ENCODE peak calls at places on chromosomes 3 and 15, in six cellular contexts. A, M, G, P, N and Z are unnamed samples.
A peak's percentile ranks its signal among the peaks of the same experiment; 100 is the strongest.

GRCh38 chr3:117871934-117872333 is 1162.4 kb downstream of the TUSC7 start:
- DNase-seq in G (no peak), N (no peak), A (no peak), P (no peak), M (no peak), Z (no peak)

GRCh38 chr3:150324825-150325224 is 83.3 kb upstream of the TSC22D2 start:
- DNase-seq in G (no peak), N (no peak), M (no peak), P (no peak), A (no peak), Z (no peak)

GRCh38 chr3:13088020-13089006 is 15.1 kb upstream of the IQSEC1 start:
- DNase-seq in M (no peak), N (peak; percentile 68), A (no peak), P (no peak), G (no peak), Z (no peak)

GRCh38 chr3:156373095-156373494 is 181.8 kb downstream of the SSR3 start:
- DNase-seq in A (no peak), N (no peak), M (no peak), P (no peak), G (no peak), Z (no peak)

GRCh38 chr3:106206165-106206564 is 337.4 kb upstream of the CBLB start:
- DNase-seq in G (no peak), A (no peak), P (no peak), M (no peak), N (peak; percentile 11), Z (no peak)

GRCh38 chr3:151171145-151171544 is 31.9 kb downstream of the GPR171 start:
- DNase-seq in N (peak; percentile 26), G (no peak), P (no peak), M (no peak), A (no peak), Z (no peak)

GRCh38 chr3:64716110-64716509 is 28.3 kb upstream of the ADAMTS9 start:
- DNase-seq in M (no peak), N (no peak), A (no peak), P (no peak), G (no peak), Z (no peak)

GRCh38 chr15:89907289-89907688 is 5.5 kb downstream of the ARPIN start:
- DNase-seq in N (no peak), P (no peak), G (no peak), M (no peak), A (no peak), Z (no peak)

GRCh38 chr3:9934235-9934621 is 594 bp downstream of the CRELD1 start:
- DNase-seq in N (no peak), M (no peak), G (no peak), P (no peak), A (no peak), Z (no peak)

GRCh38 chr15:101003076-101003475 is 83.9 kb downstream of the LRRK1 start:
- DNase-seq in M (no peak), P (no peak), A (peak; percentile 16), N (no peak), G (no peak), Z (no peak)

GRCh38 chr15:31222769-31223345 is 103.8 kb upstream of the KLF13 start:
- DNase-seq in P (peak; percentile 27), M (no peak), A (no peak), G (no peak), N (no peak), Z (no peak)

GRCh38 chr3:85495602-85496001 is 536.8 kb downstream of the CADM2 start:
- DNase-seq in N (no peak), P (no peak), A (no peak), M (no peak), G (no peak), Z (no peak)

GRCh38 chr3:133448478-133449122 is 48.7 kb downstream of the BFSP2 start:
- DNase-seq in P (no peak), M (no peak), A (no peak), N (no peak), G (no peak), Z (no peak)

GRCh38 chr3:85167576-85167975 is 208.8 kb downstream of the CADM2 start:
- DNase-seq in G (no peak), P (no peak), A (no peak), N (no peak), M (no peak), Z (no peak)

GRCh38 chr3:63278171-63278999 is at the start of gene SYNPR:
- DNase-seq in M (no peak), G (no peak), P (peak; percentile 39), N (no peak), A (no peak), Z (no peak)

GRCh38 chr3:106281231-106281630 is 412.4 kb upstream of the CBLB start:
- DNase-seq in A (no peak), M (peak; percentile 47), N (peak; percentile 9), G (no peak), P (no peak), Z (no peak)

GRCh38 chr3:184582583-184582982 is 21.0 kb downstream of the EPHB3 start:
- DNase-seq in G (no peak), P (peak; percentile 79), N (no peak), M (no peak), A (peak; percentile 77), Z (peak; percentile 35)

GRCh38 chr3:152737021-152737908 is 97.7 kb upstream of the P2RY1 start:
- DNase-seq in G (no peak), M (peak; percentile 3), P (peak; percentile 27), N (peak; percentile 34), A (no peak), Z (no peak)

GRCh38 chr15:62241135-62241770 is 76.2 kb upstream of the C2CD4B start:
- DNase-seq in G (no peak), P (no peak), M (no peak), A (no peak), N (peak; percentile 50), Z (no peak)

GRCh38 chr3:141875893-141876380 is 506 bp upstream of the ATP1B3 start:
- DNase-seq in A (peak; percentile 82), G (peak; percentile 57), N (peak; percentile 77), M (no peak), P (peak; percentile 85), Z (peak; percentile 68)

GRCh38 chr15:67884514-67885225 is 44.8 kb upstream of the RNU6-1 start:
- DNase-seq in M (no peak), A (peak; percentile 81), N (peak; percentile 85), P (peak; percentile 93), G (peak; percentile 30), Z (peak; percentile 30)

GRCh38 chr15:67050522-67051087 is 14.8 kb upstream of the SMAD3 start:
- DNase-seq in N (no peak), M (no peak), A (no peak), P (no peak), G (no peak), Z (no peak)

GRCh38 chr3:66527253-66527652 is 26.4 kb upstream of the LRIG1 start:
- DNase-seq in M (no peak), A (no peak), P (no peak), G (no peak), N (no peak), Z (no peak)

GRCh38 chr15:38876621-38877020 is 312.0 kb upstream of the RASGRP1 start:
- DNase-seq in G (no peak), N (no peak), P (no peak), A (no peak), M (no peak), Z (no peak)

GRCh38 chr3:103385991-103386390 is 951.2 kb downstream of the ZPLD1 start:
- DNase-seq in M (no peak), A (no peak), P (no peak), N (no peak), G (no peak), Z (no peak)

GRCh38 chr3:99962703-99963102 is 145.0 kb downstream of the CMSS1 start:
- DNase-seq in N (no peak), A (no peak), G (no peak), M (peak; percentile 68), P (no peak), Z (no peak)

GRCh38 chr15:79307251-79307650 is 3.7 kb upstream of the TMED3 start:
- DNase-seq in M (no peak), N (no peak), P (no peak), A (no peak), G (no peak), Z (no peak)
- H3K27ac ChIP-seq in M (no peak overlapping the region), N (no peak overlapping the region), P (no peak overlapping the region), A (no peak overlapping the region), G (no peak overlapping the region), Z (no peak overlapping the region)

DNA sequence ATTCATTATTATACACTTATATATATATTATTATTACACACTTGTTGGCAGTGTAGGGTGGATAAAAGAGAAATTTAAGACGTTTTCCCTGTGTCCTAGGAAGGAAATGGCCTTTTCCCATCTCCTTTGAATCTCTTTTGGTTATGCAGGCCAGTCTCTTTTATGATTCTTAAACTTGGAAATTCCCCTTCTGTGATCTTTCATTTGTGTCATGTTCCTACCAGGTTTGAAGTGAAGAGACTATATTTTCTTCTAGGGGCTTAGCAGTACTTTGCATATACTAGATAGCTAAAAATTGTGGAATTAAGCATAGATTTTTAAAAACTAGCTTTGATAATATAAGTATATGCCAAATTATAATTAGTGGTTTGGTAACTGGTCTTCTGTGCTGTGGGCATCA is 58.5 kb downstream of the BBX start:
- DNase-seq in P (no peak), A (no peak), G (no peak), M (no peak), N (no peak), Z (no peak)
- H3K27ac ChIP-seq in P (no peak overlapping the region), A (no peak overlapping the region), G (no peak overlapping the region), M (no peak overlapping the region), N (no peak overlapping the region), Z (no peak overlapping the region)

DNA sequence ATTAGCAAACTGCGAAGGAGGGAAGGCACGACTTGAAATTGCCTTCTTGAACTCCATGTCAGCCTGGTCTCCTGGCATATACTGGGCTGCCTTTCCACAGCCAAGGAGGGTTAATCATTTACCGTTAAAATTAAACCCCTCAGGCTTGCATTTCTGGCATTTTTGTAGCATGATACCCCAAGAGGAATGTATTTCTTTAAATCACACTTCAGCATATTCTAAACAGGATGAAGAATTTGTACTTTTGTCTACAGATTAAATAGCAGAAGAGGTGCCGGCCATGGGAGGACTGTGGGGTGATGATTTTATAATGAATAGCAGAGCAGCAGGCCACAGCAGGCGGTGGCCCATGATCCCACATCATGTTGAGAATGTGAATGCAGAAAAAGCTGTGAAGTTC is 90.1 kb downstream of the ARNT2 start:
- DNase-seq in P (no peak), N (no peak), G (no peak), A (no peak), M (no peak), Z (no peak)
- H3K27ac ChIP-seq in P (no peak overlapping the region), N (peak overlapping the region; percentile 31), G (no peak overlapping the region), A (no peak overlapping the region), M (peak overlapping the region; percentile 96), Z (peak overlapping the region; percentile 28)

GRCh38 chr3:16456784-16457415 is 56.6 kb downstream of the RFTN1 start:
- DNase-seq in G (no peak), P (no peak), N (peak; percentile 40), A (no peak), M (peak; percentile 71), Z (no peak)
- H3K27ac ChIP-seq in G (peak overlapping the region; percentile 21), P (no peak overlapping the region), N (no peak overlapping the region), A (no peak overlapping the region), M (peak overlapping the region; percentile 66), Z (no peak overlapping the region)

DNA sequence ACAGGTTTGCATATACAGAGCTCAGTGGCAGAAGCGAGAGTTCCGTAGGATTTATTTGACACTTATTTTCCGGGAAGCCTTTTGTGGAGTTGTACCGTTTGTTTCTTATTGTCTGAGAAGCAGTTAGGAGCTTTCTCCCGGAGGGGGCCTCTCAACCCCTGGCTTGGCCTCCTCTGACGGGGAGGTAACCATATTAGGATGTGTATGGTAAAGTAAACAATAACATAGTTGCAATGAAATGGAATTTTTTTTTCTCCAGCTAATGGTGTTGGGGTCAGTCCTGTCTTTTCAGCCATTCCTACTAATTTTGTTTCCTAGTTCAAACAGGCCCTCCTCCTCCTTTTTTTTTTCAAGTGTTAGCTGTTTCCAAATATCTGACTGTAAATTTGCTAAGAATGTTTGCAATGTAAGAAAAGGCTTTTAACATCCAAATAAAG is 338.5 kb downstream of the FOXP1 start:
- DNase-seq in P (no peak), A (no peak), M (peak; percentile 74), N (peak; percentile 17), G (no peak), Z (no peak)
- H3K27ac ChIP-seq in P (peak overlapping the region; percentile 83), A (peak overlapping the region; percentile 86), M (peak overlapping the region; percentile 74), N (no peak overlapping the region), G (peak overlapping the region; percentile 87), Z (peak overlapping the region; percentile 53)